ENCODE peak calls at places on chromosomes 4 and X, in four cellular contexts. One of them, this sample, is unnamed.

GRCh38 chr4:38210396-38211114 is 250.4 kb downstream of the PTTG2 start:
- DNase-seq in fibroblast of mammary gland: no peak
- DNase-seq in fibroblast of lung: peak; percentile 61
- DNase-seq in smooth muscle cell of the brain vasculature: peak; percentile 76
- DNase-seq in this sample: no peak

GRCh38 chr4:122759639-122760310 is 27.3 kb downstream of the BBS12 start:
- DNase-seq in fibroblast of mammary gland: peak; percentile 40
- DNase-seq in fibroblast of lung: no peak
- DNase-seq in smooth muscle cell of the brain vasculature: no peak
- DNase-seq in this sample: no peak

GRCh38 chrX:78307665-78308064 is 19.7 kb downstream of the CYSLTR1 start:
- DNase-seq in fibroblast of mammary gland: no peak
- DNase-seq in fibroblast of lung: no peak
- DNase-seq in smooth muscle cell of the brain vasculature: no peak
- DNase-seq in this sample: no peak

GRCh38 chrX:11290673-11291072 is 2.5 kb upstream of the AMELX start:
- DNase-seq in fibroblast of mammary gland: no peak
- DNase-seq in fibroblast of lung: no peak
- DNase-seq in smooth muscle cell of the brain vasculature: no peak
- DNase-seq in this sample: no peak

GRCh38 chr4:4838602-4839470 is 20.6 kb upstream of the MSX1 start:
- DNase-seq in fibroblast of mammary gland: no peak
- DNase-seq in fibroblast of lung: peak; percentile 58
- DNase-seq in smooth muscle cell of the brain vasculature: no peak
- DNase-seq in this sample: no peak

GRCh38 chr4:70768301-70768948 is 46.7 kb downstream of the RUFY3 start:
- DNase-seq in fibroblast of mammary gland: peak; percentile 5
- DNase-seq in fibroblast of lung: peak; percentile 45
- DNase-seq in smooth muscle cell of the brain vasculature: no peak
- DNase-seq in this sample: no peak

GRCh38 chr4:108160741-108161352 is 7.9 kb downstream of the LEF1 start:
- DNase-seq in fibroblast of mammary gland: no peak
- DNase-seq in fibroblast of lung: no peak
- DNase-seq in smooth muscle cell of the brain vasculature: no peak
- DNase-seq in this sample: no peak

GRCh38 chr4:13541720-13542576 is 2.4 kb downstream of the NKX3-2 start:
- DNase-seq in fibroblast of mammary gland: no peak
- DNase-seq in fibroblast of lung: no peak
- DNase-seq in smooth muscle cell of the brain vasculature: no peak
- DNase-seq in this sample: no peak

GRCh38 chr4:163654621-163655020 is 160.1 kb downstream of the TMA16 start:
- DNase-seq in fibroblast of mammary gland: no peak
- DNase-seq in fibroblast of lung: no peak
- DNase-seq in smooth muscle cell of the brain vasculature: no peak
- DNase-seq in this sample: no peak

GRCh38 chr4:67911638-67912037 is 27.8 kb upstream of the TMPRSS11D start:
- DNase-seq in fibroblast of mammary gland: no peak
- DNase-seq in fibroblast of lung: no peak
- DNase-seq in smooth muscle cell of the brain vasculature: no peak
- DNase-seq in this sample: no peak

GRCh38 chr4:14566518-14566917 is 435.8 kb upstream of the CPEB2 start:
- DNase-seq in fibroblast of mammary gland: peak; percentile 52
- DNase-seq in fibroblast of lung: peak; percentile 50
- DNase-seq in smooth muscle cell of the brain vasculature: peak; percentile 24
- DNase-seq in this sample: no peak